ENCODE peak calls at places on chromosomes 6 and 20, in eight cellular contexts. One of them, this sample, is unnamed.

GRCh38 chr6:83708546-83708969 is 343 bp downstream of the SNAP91 start:
- DNase-seq in psoas muscle: no peak
- DNase-seq in neuronal stem cell: peak; percentile 58
- DNase-seq in GM23248: peak; percentile 38
- DNase-seq in heart left ventricle: no peak
- DNase-seq in lower lobe of right lung: peak; percentile 28
- DNase-seq in endothelial cell of umbilical vein: peak; percentile 29
- DNase-seq in body of pancreas: no peak
- DNase-seq in this sample: no peak

GRCh38 chr20:4130404-4131189 is 115.2 kb upstream of the RNF24 start:
- DNase-seq in heart left ventricle: no peak
- DNase-seq in psoas muscle: no peak
- DNase-seq in lower lobe of right lung: no peak
- DNase-seq in body of pancreas: no peak
- DNase-seq in neuronal stem cell: no peak
- DNase-seq in endothelial cell of umbilical vein: peak; percentile 68
- DNase-seq in GM23248: peak; percentile 80
- DNase-seq in this sample: no peak

GRCh38 chr6:160065200-160065599 is 56.4 kb upstream of the SLC22A1 start:
- DNase-seq in psoas muscle: no peak
- DNase-seq in endothelial cell of umbilical vein: no peak
- DNase-seq in body of pancreas: peak; percentile 32
- DNase-seq in heart left ventricle: no peak
- DNase-seq in lower lobe of right lung: no peak
- DNase-seq in GM23248: no peak
- DNase-seq in neuronal stem cell: no peak
- DNase-seq in this sample: no peak

GRCh38 chr6:1131285-1132079 is 180.4 kb upstream of the FOXQ1 start:
- DNase-seq in neuronal stem cell: no peak
- DNase-seq in psoas muscle: no peak
- DNase-seq in GM23248: peak; percentile 89
- DNase-seq in lower lobe of right lung: no peak
- DNase-seq in heart left ventricle: peak; percentile 33
- DNase-seq in endothelial cell of umbilical vein: no peak
- DNase-seq in body of pancreas: peak; percentile 27
- DNase-seq in this sample: no peak

GRCh38 chr20:11453430-11453829 is 464.3 kb upstream of the BTBD3 start:
- DNase-seq in neuronal stem cell: no peak
- DNase-seq in heart left ventricle: no peak
- DNase-seq in body of pancreas: no peak
- DNase-seq in GM23248: peak; percentile 62
- DNase-seq in lower lobe of right lung: no peak
- DNase-seq in psoas muscle: no peak
- DNase-seq in endothelial cell of umbilical vein: peak; percentile 64
- DNase-seq in this sample: no peak

GRCh38 chr20:36575066-36575743 is 1.8 kb downstream of the TGIF2 start:
- DNase-seq in lower lobe of right lung: peak; percentile 59
- DNase-seq in heart left ventricle: peak; percentile 56
- DNase-seq in body of pancreas: peak; percentile 74
- DNase-seq in psoas muscle: peak; percentile 33
- DNase-seq in GM23248: peak; percentile 47
- DNase-seq in neuronal stem cell: no peak
- DNase-seq in endothelial cell of umbilical vein: peak; percentile 72
- DNase-seq in this sample: no peak

GRCh38 chr6:161370882-161371281 is 97.0 kb upstream of the AGPAT4 start:
- DNase-seq in psoas muscle: peak; percentile 40
- DNase-seq in body of pancreas: peak; percentile 74
- DNase-seq in GM23248: peak; percentile 88
- DNase-seq in neuronal stem cell: peak; percentile 66
- DNase-seq in endothelial cell of umbilical vein: peak; percentile 62
- DNase-seq in heart left ventricle: peak; percentile 46
- DNase-seq in lower lobe of right lung: no peak
- DNase-seq in this sample: no peak

GRCh38 chr20:25008388-25009217 is 16.1 kb upstream of the APMAP start:
- DNase-seq in heart left ventricle: no peak
- DNase-seq in body of pancreas: peak; percentile 13
- DNase-seq in psoas muscle: no peak
- DNase-seq in GM23248: no peak
- DNase-seq in endothelial cell of umbilical vein: no peak
- DNase-seq in neuronal stem cell: no peak
- DNase-seq in lower lobe of right lung: no peak
- DNase-seq in this sample: no peak

GRCh38 chr6:38942442-38942841 is 106.1 kb upstream of the GLP1R start:
- DNase-seq in neuronal stem cell: no peak
- DNase-seq in GM23248: no peak
- DNase-seq in heart left ventricle: no peak
- DNase-seq in body of pancreas: no peak
- DNase-seq in endothelial cell of umbilical vein: no peak
- DNase-seq in lower lobe of right lung: no peak
- DNase-seq in psoas muscle: no peak
- DNase-seq in this sample: no peak

GRCh38 chr6:5968817-5969726 is 37.7 kb downstream of the NRN1 start:
- DNase-seq in lower lobe of right lung: peak; percentile 60
- DNase-seq in GM23248: peak; percentile 82
- DNase-seq in heart left ventricle: peak; percentile 82
- DNase-seq in endothelial cell of umbilical vein: peak; percentile 44
- DNase-seq in psoas muscle: peak; percentile 51
- DNase-seq in neuronal stem cell: no peak
- DNase-seq in body of pancreas: peak; percentile 65
- DNase-seq in this sample: peak; percentile 13

GRCh38 chr6:107064579-107065065 is 36.6 kb downstream of the MTRES1 start:
- DNase-seq in neuronal stem cell: no peak
- DNase-seq in body of pancreas: peak; percentile 37
- DNase-seq in lower lobe of right lung: no peak
- DNase-seq in heart left ventricle: no peak
- DNase-seq in GM23248: peak; percentile 49
- DNase-seq in psoas muscle: no peak
- DNase-seq in endothelial cell of umbilical vein: peak; percentile 21
- DNase-seq in this sample: no peak

GRCh38 chr20:23151885-23152284 is 65.8 kb upstream of the CD93 start:
- DNase-seq in GM23248: peak; percentile 51
- DNase-seq in heart left ventricle: no peak
- DNase-seq in body of pancreas: no peak
- DNase-seq in lower lobe of right lung: no peak
- DNase-seq in endothelial cell of umbilical vein: no peak
- DNase-seq in psoas muscle: no peak
- DNase-seq in neuronal stem cell: no peak
- DNase-seq in this sample: peak; percentile 46

GRCh38 chr20:62741191-62741676 is 32.6 kb downstream of the NTSR1 start:
- DNase-seq in neuronal stem cell: peak; percentile 62
- DNase-seq in psoas muscle: no peak
- DNase-seq in body of pancreas: no peak
- DNase-seq in GM23248: peak; percentile 36
- DNase-seq in lower lobe of right lung: peak; percentile 16
- DNase-seq in heart left ventricle: peak; percentile 10
- DNase-seq in endothelial cell of umbilical vein: peak; percentile 28
- DNase-seq in this sample: no peak

GRCh38 chr20:44068780-44069191 is 118.2 kb downstream of the JPH2 start:
- DNase-seq in psoas muscle: no peak
- DNase-seq in lower lobe of right lung: no peak
- DNase-seq in endothelial cell of umbilical vein: no peak
- DNase-seq in neuronal stem cell: no peak
- DNase-seq in heart left ventricle: peak; percentile 26
- DNase-seq in GM23248: no peak
- DNase-seq in body of pancreas: no peak
- DNase-seq in this sample: no peak

GRCh38 chr20:22807045-22807444 is 222.7 kb upstream of the FOXA2 start:
- DNase-seq in body of pancreas: no peak
- DNase-seq in neuronal stem cell: no peak
- DNase-seq in heart left ventricle: no peak
- DNase-seq in endothelial cell of umbilical vein: no peak
- DNase-seq in GM23248: no peak
- DNase-seq in psoas muscle: no peak
- DNase-seq in lower lobe of right lung: no peak
- DNase-seq in this sample: no peak

GRCh38 chr20:34997171-34997570 is 41.5 kb downstream of the MYH7B start:
- DNase-seq in psoas muscle: no peak
- DNase-seq in lower lobe of right lung: no peak
- DNase-seq in endothelial cell of umbilical vein: no peak
- DNase-seq in GM23248: no peak
- DNase-seq in heart left ventricle: no peak
- DNase-seq in neuronal stem cell: no peak
- DNase-seq in body of pancreas: no peak
- DNase-seq in this sample: no peak

GRCh38 chr20:34995192-34995591 is 39.5 kb downstream of the MYH7B start:
- DNase-seq in GM23248: no peak
- DNase-seq in body of pancreas: no peak
- DNase-seq in lower lobe of right lung: no peak
- DNase-seq in psoas muscle: no peak
- DNase-seq in neuronal stem cell: no peak
- DNase-seq in heart left ventricle: no peak
- DNase-seq in endothelial cell of umbilical vein: no peak
- DNase-seq in this sample: no peak

GRCh38 chr20:34995696-34996095 is 40.0 kb downstream of the MYH7B start:
- DNase-seq in heart left ventricle: no peak
- DNase-seq in GM23248: no peak
- DNase-seq in psoas muscle: no peak
- DNase-seq in neuronal stem cell: no peak
- DNase-seq in endothelial cell of umbilical vein: no peak
- DNase-seq in body of pancreas: no peak
- DNase-seq in lower lobe of right lung: no peak
- DNase-seq in this sample: no peak

GRCh38 chr20:34997774-34998173 is 42.1 kb downstream of the MYH7B start:
- DNase-seq in GM23248: no peak
- DNase-seq in heart left ventricle: no peak
- DNase-seq in body of pancreas: no peak
- DNase-seq in psoas muscle: no peak
- DNase-seq in lower lobe of right lung: no peak
- DNase-seq in endothelial cell of umbilical vein: no peak
- DNase-seq in neuronal stem cell: no peak
- DNase-seq in this sample: no peak

GRCh38 chr20:34996243-34996984 is 40.7 kb downstream of the MYH7B start:
- DNase-seq in psoas muscle: no peak
- DNase-seq in heart left ventricle: no peak
- DNase-seq in GM23248: no peak
- DNase-seq in endothelial cell of umbilical vein: no peak
- DNase-seq in neuronal stem cell: no peak
- DNase-seq in body of pancreas: no peak
- DNase-seq in lower lobe of right lung: no peak
- DNase-seq in this sample: no peak
- H3K36me3 ChIP-seq in psoas muscle: peaks cover 89% of the 10 kb centered on the region
- H3K36me3 ChIP-seq in heart left ventricle: peaks cover 98% of the 10 kb centered on the region
- H3K36me3 ChIP-seq in GM23248: no peaks in the 10 kb centered on the region
- H3K36me3 ChIP-seq in endothelial cell of umbilical vein: no peaks in the 10 kb centered on the region
- H3K36me3 ChIP-seq in neuronal stem cell: peaks cover 81% of the 10 kb centered on the region
- H3K36me3 ChIP-seq in body of pancreas: no peaks in the 10 kb centered on the region
- H3K36me3 ChIP-seq in lower lobe of right lung: peaks cover 77% of the 10 kb centered on the region
- H3K36me3 ChIP-seq in this sample: peaks cover 48% of the 10 kb centered on the region

DNA sequence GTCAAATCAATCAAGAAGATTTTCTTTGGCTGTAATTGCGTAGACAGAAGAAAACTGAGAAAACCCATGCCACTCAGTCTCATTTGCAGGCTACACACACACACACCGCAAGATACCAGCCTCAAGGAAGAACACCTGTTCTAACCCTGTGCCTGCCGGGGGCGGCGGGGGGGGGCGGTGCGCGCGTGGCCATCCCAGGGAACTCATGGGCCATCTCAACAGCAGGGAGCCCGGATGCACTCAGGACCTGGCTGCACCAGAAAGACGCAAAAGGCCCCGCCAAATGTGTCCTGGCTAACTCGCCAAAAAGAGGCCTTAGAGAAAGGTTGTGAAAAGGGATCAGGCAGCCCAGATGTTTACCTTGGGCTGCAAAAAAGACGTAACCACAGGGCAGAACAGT is 2.1 kb downstream of the B3GAT2 start:
- DNase-seq in body of pancreas: no peak
- DNase-seq in lower lobe of right lung: no peak
- DNase-seq in GM23248: no peak
- DNase-seq in neuronal stem cell: no peak
- DNase-seq in endothelial cell of umbilical vein: no peak
- DNase-seq in psoas muscle: no peak
- DNase-seq in heart left ventricle: no peak
- DNase-seq in this sample: no peak
- H3K4me3 ChIP-seq in body of pancreas: no peak overlapping the region
- H3K4me3 ChIP-seq in lower lobe of right lung: no peak overlapping the region
- H3K4me3 ChIP-seq in GM23248: no peak overlapping the region
- H3K4me3 ChIP-seq in neuronal stem cell: no peak overlapping the region
- H3K4me3 ChIP-seq in endothelial cell of umbilical vein: no peak overlapping the region
- H3K4me3 ChIP-seq in psoas muscle: no peak overlapping the region
- H3K4me3 ChIP-seq in heart left ventricle: no peak overlapping the region
- H3K4me3 ChIP-seq in this sample: peak overlapping the region; percentile 78

GRCh38 chr20:41604002-41604401 is 14.2 kb downstream of the CHD6 start:
- DNase-seq in heart left ventricle: no peak
- DNase-seq in GM23248: no peak
- DNase-seq in psoas muscle: no peak
- DNase-seq in neuronal stem cell: no peak
- DNase-seq in lower lobe of right lung: no peak
- DNase-seq in body of pancreas: no peak
- DNase-seq in endothelial cell of umbilical vein: no peak
- DNase-seq in this sample: no peak

GRCh38 chr20:41600926-41601631 is 17.1 kb downstream of the CHD6 start:
- DNase-seq in body of pancreas: no peak
- DNase-seq in GM23248: no peak
- DNase-seq in lower lobe of right lung: no peak
- DNase-seq in heart left ventricle: no peak
- DNase-seq in neuronal stem cell: no peak
- DNase-seq in psoas muscle: no peak
- DNase-seq in endothelial cell of umbilical vein: no peak
- DNase-seq in this sample: no peak

GRCh38 chr20:41599699-41600104 is 18.5 kb downstream of the CHD6 start:
- DNase-seq in neuronal stem cell: no peak
- DNase-seq in endothelial cell of umbilical vein: no peak
- DNase-seq in psoas muscle: no peak
- DNase-seq in body of pancreas: no peak
- DNase-seq in GM23248: no peak
- DNase-seq in lower lobe of right lung: no peak
- DNase-seq in heart left ventricle: no peak
- DNase-seq in this sample: no peak

GRCh38 chr20:41598719-41599118 is 19.5 kb downstream of the CHD6 start:
- DNase-seq in neuronal stem cell: no peak
- DNase-seq in lower lobe of right lung: no peak
- DNase-seq in psoas muscle: no peak
- DNase-seq in GM23248: no peak
- DNase-seq in body of pancreas: no peak
- DNase-seq in endothelial cell of umbilical vein: no peak
- DNase-seq in heart left ventricle: no peak
- DNase-seq in this sample: no peak

DNA sequence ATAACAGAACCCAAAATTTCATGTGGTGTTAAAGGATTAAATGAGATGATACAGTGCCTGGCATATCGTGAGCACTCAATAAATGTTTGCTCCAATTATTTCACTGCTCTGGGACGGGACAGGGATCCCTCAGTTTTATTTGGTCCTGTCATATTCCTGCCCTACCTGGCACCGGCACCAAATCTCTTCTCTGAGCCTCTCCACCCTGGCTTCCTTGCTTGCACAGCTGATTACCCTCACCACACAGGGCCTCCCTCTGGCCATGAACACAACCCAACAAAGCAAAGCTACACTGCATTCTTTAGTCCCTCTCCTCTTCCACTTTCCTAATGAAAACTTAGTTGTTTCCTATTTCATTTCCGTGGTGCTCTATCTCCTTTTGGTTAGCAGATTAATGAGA is 16.4 kb downstream of the CHD6 start:
- DNase-seq in heart left ventricle: no peak
- DNase-seq in psoas muscle: no peak
- DNase-seq in GM23248: no peak
- DNase-seq in body of pancreas: no peak
- DNase-seq in lower lobe of right lung: no peak
- DNase-seq in neuronal stem cell: no peak
- DNase-seq in endothelial cell of umbilical vein: no peak
- DNase-seq in this sample: no peak
- H3K9me3 ChIP-seq in heart left ventricle: peaks cover 42% of the 10 kb centered on the region
- H3K9me3 ChIP-seq in psoas muscle: peaks cover 34% of the 10 kb centered on the region
- H3K9me3 ChIP-seq in GM23248: no peaks in the 10 kb centered on the region
- H3K9me3 ChIP-seq in body of pancreas: peaks cover 19% of the 10 kb centered on the region
- H3K9me3 ChIP-seq in lower lobe of right lung: peaks cover 39% of the 10 kb centered on the region
- H3K9me3 ChIP-seq in neuronal stem cell: peaks cover 17% of the 10 kb centered on the region
- H3K9me3 ChIP-seq in endothelial cell of umbilical vein: peaks cover 3% of the 10 kb centered on the region
- H3K9me3 ChIP-seq in this sample: no peaks in the 10 kb centered on the region

GRCh38 chr6:17630511-17631073 is 30.5 kb downstream of the FAM8A1 start:
- DNase-seq in neuronal stem cell: no peak
- DNase-seq in GM23248: no peak
- DNase-seq in endothelial cell of umbilical vein: no peak
- DNase-seq in lower lobe of right lung: peak; percentile 75
- DNase-seq in body of pancreas: no peak
- DNase-seq in psoas muscle: no peak
- DNase-seq in heart left ventricle: no peak
- DNase-seq in this sample: no peak
- H3K36me3 ChIP-seq in neuronal stem cell: peaks cover 97% of the 10 kb centered on the region
- H3K36me3 ChIP-seq in GM23248: peaks cover 53% of the 10 kb centered on the region
- H3K36me3 ChIP-seq in endothelial cell of umbilical vein: peaks cover 17% of the 10 kb centered on the region
- H3K36me3 ChIP-seq in lower lobe of right lung: peaks cover 61% of the 10 kb centered on the region
- H3K36me3 ChIP-seq in body of pancreas: no peaks in the 10 kb centered on the region
- H3K36me3 ChIP-seq in psoas muscle: peaks cover 93% of the 10 kb centered on the region
- H3K36me3 ChIP-seq in heart left ventricle: peaks cover 80% of the 10 kb centered on the region
- H3K36me3 ChIP-seq in this sample: no peaks in the 10 kb centered on the region

This sample was measured in gastrocnemius medialis.